ENCODE peak calls at places on chromosomes 16 and 17, in seven cellular contexts. S, N, H, R, M, K and C are unnamed samples.
A peak's percentile ranks its signal among the peaks of the same experiment; 100 is the strongest.

GRCh38 chr17:10119203-10120112 is 78.9 kb downstream of the GAS7 start:
- DNase-seq in S (peak; percentile 49), H (no peak), R (no peak), K (no peak), N (no peak), M (no peak), C (peak; percentile 90)

GRCh38 chr17:78661092-78661770 is 84.0 kb upstream of the DNAH17 start:
- DNase-seq in S (no peak), R (no peak), M (peak; percentile 63), K (no peak), N (no peak), H (no peak), C (no peak)

GRCh38 chr16:51756447-51757123 is 605.5 kb upstream of the SALL1 start:
- DNase-seq in K (no peak), M (no peak), N (no peak), H (no peak), R (no peak), S (no peak), C (no peak)

GRCh38 chr17:74059471-74059870 is 144.0 kb upstream of the RPL38 start:
- DNase-seq in H (no peak), K (no peak), N (no peak), R (no peak), M (no peak), S (peak; percentile 27), C (no peak)

GRCh38 chr17:79552405-79552804 is 58.4 kb downstream of the RBFOX3 start:
- DNase-seq in K (no peak), H (no peak), N (no peak), R (no peak), S (no peak), M (no peak), C (no peak)

GRCh38 chr17:57305329-57305728 is 49.0 kb downstream of the MSI2 start:
- DNase-seq in K (no peak), H (no peak), N (no peak), S (no peak), M (no peak), R (no peak), C (no peak)

GRCh38 chr16:24013054-24013636 is 177.4 kb downstream of the PRKCB start:
- DNase-seq in R (no peak), H (no peak), K (no peak), S (no peak), N (no peak), M (no peak), C (no peak)

GRCh38 chr17:44353656-44354331 is 8.7 kb downstream of the GRN start:
- DNase-seq in R (no peak), H (no peak), K (no peak), S (peak; percentile 46), M (no peak), N (no peak), C (no peak)